ENCODE peak calls at places on chromosomes 3 and 15, in nine cellular contexts. D, M, Y, R, J, B, N, P and E are unnamed samples.
A peak's percentile ranks its signal among the peaks of the same experiment; 100 is the strongest.

GRCh38 chr3:148379763-148380162 is 317.9 kb upstream of the AGTR1 start:
- DNase-seq in D (no peak), M (peak; percentile 59), Y (peak; percentile 64), R (peak; percentile 81), J (no peak), B (peak; percentile 82), N (peak; percentile 29), P (no peak), E (peak; percentile 84)

GRCh38 chr3:65830948-65831732 is 207.6 kb downstream of the MAGI1 start:
- DNase-seq in D (no peak), M (peak; percentile 30), Y (no peak), R (no peak), J (no peak), B (no peak), N (no peak), P (no peak), E (no peak)

GRCh38 chr15:94305133-94305532 is 73.8 kb downstream of the MCTP2 start:
- DNase-seq in D (no peak), M (no peak), Y (no peak), R (no peak), J (no peak), B (no peak), N (no peak), P (no peak), E (no peak)

GRCh38 chr15:51121631-51122225 is 27.0 kb upstream of the TNFAIP8L3 start:
- DNase-seq in D (no peak), M (no peak), Y (no peak), R (no peak), J (no peak), B (no peak), N (no peak), P (no peak), E (no peak)

GRCh38 chr15:100925480-100925879 is 6.3 kb downstream of the LRRK1 start:
- DNase-seq in D (no peak), M (no peak), Y (no peak), R (no peak), J (no peak), B (no peak), N (no peak), P (no peak), E (no peak)

GRCh38 chr3:187188931-187189330 is 8.4 kb upstream of the RTP1 start:
- DNase-seq in D (no peak), M (peak; percentile 70), Y (peak; percentile 66), R (no peak), J (no peak), B (no peak), N (no peak), P (no peak), E (no peak)

GRCh38 chr3:159685801-159686200 is 302.8 kb upstream of the IL12A start:
- DNase-seq in D (no peak), M (no peak), Y (no peak), R (no peak), J (no peak), B (no peak), N (no peak), P (no peak), E (no peak)

GRCh38 chr15:81497226-81497625 is 123.2 kb upstream of the TMC3 start:
- DNase-seq in D (no peak), M (no peak), Y (no peak), R (no peak), J (no peak), B (no peak), N (no peak), P (no peak), E (no peak)

GRCh38 chr3:12454808-12455121 is 29.5 kb upstream of the TSEN2 start:
- DNase-seq in D (no peak), M (no peak), Y (no peak), R (no peak), J (no peak), B (no peak), N (no peak), P (no peak), E (no peak)

GRCh38 chr15:70375006-70375409 is 277.3 kb upstream of the TLE3 start:
- DNase-seq in D (no peak), M (no peak), Y (peak; percentile 28), R (no peak), J (peak; percentile 70), B (no peak), N (no peak), P (no peak), E (peak; percentile 25)

GRCh38 chr3:184260571-184261269 is 633 bp downstream of the CAMK2N2 start:
- DNase-seq in D (no peak), M (no peak), Y (no peak), R (no peak), J (no peak), B (no peak), N (no peak), P (no peak), E (peak; percentile 4)

GRCh38 chr15:82134426-82134825 is 88.6 kb upstream of the MEX3B start:
- DNase-seq in D (no peak), M (no peak), Y (no peak), R (no peak), J (no peak), B (no peak), N (no peak), P (no peak), E (no peak)

GRCh38 chr3:851098-851790 is 241.6 kb upstream of the CNTN6 start:
- DNase-seq in D (no peak), M (peak; percentile 2), Y (no peak), R (no peak), J (peak; percentile 62), B (no peak), N (no peak), P (no peak), E (no peak)

GRCh38 chr3:128112406-128112968 is 11.1 kb downstream of the RUVBL1 start:
- DNase-seq in D (peak; percentile 9), M (peak; percentile 89), Y (peak; percentile 88), R (no peak), J (no peak), B (no peak), N (peak; percentile 91), P (no peak), E (peak; percentile 86)

GRCh38 chr3:124063168-124063909 is 71.4 kb upstream of the ROPN1 start:
- DNase-seq in D (no peak), M (peak; percentile 38), Y (peak; percentile 11), R (peak; percentile 100), J (no peak), B (no peak), N (no peak), P (no peak), E (peak; percentile 47)

GRCh38 chr15:94069834-94070233 is 161.5 kb upstream of the MCTP2 start:
- DNase-seq in D (no peak), M (no peak), Y (no peak), R (no peak), J (no peak), B (no peak), N (no peak), P (no peak), E (no peak)

GRCh38 chr15:39584662-39585393 is 3.9 kb downstream of the THBS1 start:
- DNase-seq in D (no peak), M (peak; percentile 8), Y (peak; percentile 41), R (no peak), J (no peak), B (no peak), N (no peak), P (no peak), E (peak; percentile 22)

GRCh38 chr3:46905661-46906451 is 28.3 kb downstream of the PTH1R start:
- DNase-seq in D (no peak), M (no peak), Y (no peak), R (no peak), J (no peak), B (no peak), N (no peak), P (peak; percentile 30), E (no peak)